ENCODE peak calls at places on chromosomes 16 and 17, in four cellular contexts. W is GM12878, Q is K562, M is HepG2. Z is an unnamed sample.

GRCh38 chr17:18182978-18183333 is 672 bp upstream of the ALKBH5 start:
- DNase-seq in M (no peak), Q (peak; percentile 62), W (no peak), Z (peak; percentile 90)

GRCh38 chr16:11257131-11257938 is 1.3 kb upstream of the SOCS1 start:
- DNase-seq in Q (peak; percentile 72), W (no peak), M (peak; percentile 85), Z (peak; percentile 88)

GRCh38 chr17:74211141-74211928 is 2.0 kb upstream of the TTYH2 start:
- DNase-seq in Q (no peak), M (no peak), W (no peak), Z (peak; percentile 40)

GRCh38 chr17:4617090-4617489 is 24.4 kb downstream of the ALOX15 start:
- DNase-seq in W (no peak), Q (no peak), M (no peak), Z (no peak)

GRCh38 chr17:21295036-21295952 is 10.8 kb downstream of the MAP2K3 start:
- DNase-seq in W (no peak), M (no peak), Q (no peak), Z (peak; percentile 8)

GRCh38 chr17:15957206-15957605 is 12.3 kb downstream of the ADORA2B start:
- DNase-seq in W (no peak), Q (peak; percentile 41), M (no peak), Z (peak; percentile 26)

GRCh38 chr17:27471321-27472269 is 15.3 kb downstream of the KSR1 start:
- DNase-seq in M (no peak), W (peak; percentile 97), Q (no peak), Z (no peak)

GRCh38 chr16:12455287-12455798 is 348.3 kb downstream of the CPPED1 start:
- DNase-seq in M (peak; percentile 53), W (no peak), Q (peak; percentile 69), Z (peak; percentile 65)

GRCh38 chr16:53022374-53022773 is 30.3 kb downstream of the CHD9NB start:
- DNase-seq in M (peak; percentile 63), W (no peak), Q (peak; percentile 61), Z (peak; percentile 63)

GRCh38 chr16:9909072-9909471 is 273.2 kb downstream of the GRIN2A start:
- DNase-seq in W (no peak), Q (no peak), M (no peak), Z (no peak)

GRCh38 chr17:41049110-41049509 is 2.0 kb upstream of the KRTAP2-1 start:
- DNase-seq in Q (no peak), W (no peak), M (peak; percentile 63), Z (no peak)

GRCh38 chr17:80159984-80160383 is 9.8 kb upstream of the CARD14 start:
- DNase-seq in Q (no peak), W (no peak), M (no peak), Z (no peak)

GRCh38 chr17:38606646-38607611 is 1.2 kb upstream of the SRCIN1 start:
- DNase-seq in M (no peak), W (no peak), Q (no peak), Z (no peak)

GRCh38 chr17:15512310-15512709 is 44.9 kb upstream of the CDRT4 start:
- DNase-seq in Q (no peak), M (no peak), W (no peak), Z (no peak)

GRCh38 chr17:45292696-45293412 is 24.0 kb downstream of the MAP3K14 start:
- DNase-seq in W (no peak), Q (no peak), M (no peak), Z (no peak)

GRCh38 chr17:9768381-9768934 is 22.9 kb downstream of the DHRS7C start:
- DNase-seq in W (no peak), Q (peak; percentile 21), M (peak; percentile 14), Z (peak; percentile 53)

GRCh38 chr16:81088836-81089235 is 7.4 kb downstream of the GCSH start:
- DNase-seq in W (no peak), Q (no peak), M (no peak), Z (no peak)

GRCh38 chr17:2965621-2966275 is 97.7 kb downstream of the OR1D5 start:
- DNase-seq in W (no peak), Q (no peak), M (no peak), Z (no peak)

GRCh38 chr16:89701425-89702406 is at the start of gene SPATA2L:
- DNase-seq in W (peak; percentile 73), Q (peak; percentile 96), M (peak; percentile 96), Z (peak; percentile 93)

GRCh38 chr16:20318437-20318836 is 8.9 kb downstream of the GP2 start:
- DNase-seq in W (no peak), M (no peak), Q (no peak), Z (no peak)

GRCh38 chr17:82020874-82021727 is 1.6 kb downstream of the CENPX start:
- DNase-seq in Q (no peak), M (peak; percentile 86), W (no peak), Z (peak; percentile 67)

GRCh38 chr16:68776821-68777485 is 39.9 kb downstream of the CDH1 start:
- DNase-seq in Q (no peak), M (no peak), W (peak; percentile 92), Z (no peak)

DNA sequence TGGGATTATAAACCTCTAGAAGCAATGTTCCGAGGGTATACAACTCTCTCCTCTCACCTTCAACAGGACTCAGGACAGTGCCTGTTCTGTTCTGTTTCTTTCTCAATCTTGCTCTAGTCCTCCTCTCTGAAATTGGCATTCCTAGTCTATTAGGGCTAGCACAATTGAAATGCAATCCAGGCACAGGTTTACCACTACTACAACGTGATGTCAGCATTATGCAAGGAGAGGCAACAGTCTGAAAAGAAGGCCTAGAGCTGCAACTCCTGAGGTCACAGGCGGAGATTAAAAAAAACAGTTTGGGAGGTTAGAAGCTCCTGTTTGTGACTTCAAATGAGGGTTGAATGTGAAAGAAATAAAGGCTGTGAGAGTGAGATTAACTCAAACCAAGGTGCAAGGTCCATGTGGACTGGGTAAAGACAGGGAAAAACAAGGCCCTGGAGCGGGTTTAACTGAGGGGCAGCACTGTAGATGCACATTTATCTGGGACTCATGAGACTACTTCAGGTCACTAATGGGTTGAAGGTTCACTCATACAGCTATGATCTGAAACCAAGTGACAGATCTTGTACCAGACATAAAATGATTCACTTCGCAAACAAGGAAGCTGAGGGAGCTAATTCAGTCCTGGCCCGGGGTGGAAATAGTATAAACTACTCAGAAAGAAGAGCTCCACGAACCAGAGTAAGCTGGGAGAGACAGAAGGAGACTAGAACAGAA is 16.8 kb downstream of the AMFR start:
- DNase-seq in M (peak; percentile 75), W (no peak), Q (no peak), Z (no peak)
- H3K4me3 ChIP-seq in M (no peak overlapping the region), W (no peak overlapping the region), Q (no peak overlapping the region), Z (no peak overlapping the region)

DNA sequence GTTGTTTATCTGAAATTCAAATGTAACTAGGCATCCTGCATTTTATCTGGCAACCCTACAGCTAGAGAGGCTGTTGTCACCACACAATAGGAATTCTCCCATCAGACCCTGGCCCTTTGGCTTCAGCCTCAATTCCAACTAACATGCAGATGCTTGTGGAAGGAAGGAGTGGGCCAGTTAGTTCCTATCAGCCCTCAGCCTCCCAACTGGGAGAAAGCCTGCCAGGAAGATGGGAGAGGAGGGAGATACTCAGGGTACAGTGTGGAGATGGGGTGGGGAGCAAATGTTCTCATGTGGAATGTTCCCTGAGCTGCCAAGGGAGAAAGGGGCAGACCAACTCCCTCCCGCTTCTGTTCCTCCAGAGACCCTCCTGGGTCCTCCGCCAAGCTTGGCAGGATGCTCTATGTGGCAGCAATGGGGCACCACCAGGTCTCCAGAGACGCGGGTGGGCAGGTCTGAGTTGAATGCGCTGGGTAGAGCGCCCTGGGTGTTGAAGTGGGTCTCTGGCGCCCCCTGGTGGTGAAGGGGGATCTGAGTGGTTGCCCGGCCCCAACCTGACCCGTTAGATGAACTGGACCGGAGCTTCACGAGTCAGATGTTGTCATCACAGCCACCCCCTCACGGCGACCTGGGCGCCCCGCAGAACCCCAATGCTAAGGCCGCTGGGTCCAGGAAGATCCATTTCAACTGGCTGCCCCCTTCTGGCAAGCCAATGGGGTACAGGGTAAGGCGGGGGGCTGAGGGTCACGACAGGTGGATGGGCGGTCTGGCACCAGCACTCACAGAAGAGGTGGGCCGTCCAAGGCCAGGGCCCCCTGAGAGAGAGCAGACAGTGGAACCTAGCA is 15.2 kb downstream of the GALK1 start:
- DNase-seq in Q (peak; percentile 85), M (peak; percentile 67), W (no peak), Z (peak; percentile 74)
- TF ChIP-seq MYC in Q (peak; percentile 29), M (no peak), W (no peak), Z (no peak)

GRCh38 chr17:19743101-19744100 is 4.7 kb downstream of the ALDH3A1 start:
- DNase-seq in W (no peak), M (no peak), Q (no peak), Z (no peak)

GRCh38 chr17:19747159-19747719 is 859 bp downstream of the ALDH3A1 start:
- DNase-seq in Q (no peak), M (no peak), W (no peak), Z (no peak)

GRCh38 chr17:19744492-19744891 is 3.6 kb downstream of the ALDH3A1 start:
- DNase-seq in Q (no peak), W (no peak), M (no peak), Z (peak; percentile 58)

GRCh38 chr17:19746517-19746916 is 1.6 kb downstream of the ALDH3A1 start:
- DNase-seq in W (no peak), M (no peak), Q (no peak), Z (no peak)

DNA sequence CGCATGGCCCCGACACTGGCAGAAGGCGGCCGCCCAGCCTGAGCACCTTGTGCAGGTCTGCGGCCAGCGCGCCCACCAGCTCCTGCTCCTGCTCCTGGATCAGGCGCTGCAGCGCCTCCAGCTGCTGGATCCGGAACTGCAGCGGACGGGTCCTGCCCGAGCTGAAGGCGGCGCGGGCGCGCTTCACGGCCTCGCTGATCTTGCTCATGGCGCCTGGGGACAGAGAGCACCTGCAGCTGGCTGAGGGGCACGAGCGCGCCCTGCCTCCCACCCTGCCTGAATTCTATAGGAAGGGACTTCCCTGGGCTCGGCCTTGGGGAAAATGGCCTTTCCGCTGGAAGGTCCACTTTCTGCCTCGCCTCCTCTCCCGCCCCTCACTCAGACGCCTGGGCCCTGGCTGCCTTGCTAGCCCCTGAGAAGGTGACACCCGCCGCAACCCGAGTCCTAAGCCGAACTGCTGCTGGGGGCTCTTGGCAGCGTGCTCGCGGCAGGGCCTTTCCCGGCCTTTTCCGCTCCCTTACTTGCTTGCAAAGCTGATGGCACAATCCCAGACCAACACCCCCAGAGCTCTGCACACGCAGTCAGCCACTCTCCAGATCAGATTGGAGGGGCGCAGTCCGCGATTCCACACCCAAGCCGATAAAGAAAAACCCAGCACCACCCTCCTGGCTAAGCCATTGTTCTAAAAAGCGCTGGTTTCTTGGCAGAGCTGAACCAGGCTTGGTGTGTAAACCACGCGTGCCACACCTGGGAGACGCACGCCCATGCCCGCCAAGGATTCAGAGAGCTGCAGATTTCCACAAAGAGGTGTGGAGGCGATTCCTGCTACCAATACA is 3.0 kb downstream of the ALDH3A1 start:
- DNase-seq in Q (peak; percentile 42), M (no peak), W (no peak), Z (peak; percentile 87)
- H3K4me3 ChIP-seq in Q (no peak overlapping the region), M (no peak overlapping the region), W (no peak overlapping the region), Z (no peak overlapping the region)

GRCh38 chr17:12596961-12597360 is 68.7 kb upstream of the MYOCD start:
- DNase-seq in W (no peak), Q (no peak), M (no peak), Z (no peak)

GRCh38 chr17:12590417-12590816 is 75.3 kb upstream of the MYOCD start:
- DNase-seq in Q (no peak), W (no peak), M (no peak), Z (no peak)

GRCh38 chr17:12591336-12591735 is 74.4 kb upstream of the MYOCD start:
- DNase-seq in W (no peak), M (no peak), Q (no peak), Z (no peak)

GRCh38 chr17:12588531-12588930 is 77.2 kb upstream of the MYOCD start:
- DNase-seq in W (no peak), M (no peak), Q (no peak), Z (no peak)

DNA sequence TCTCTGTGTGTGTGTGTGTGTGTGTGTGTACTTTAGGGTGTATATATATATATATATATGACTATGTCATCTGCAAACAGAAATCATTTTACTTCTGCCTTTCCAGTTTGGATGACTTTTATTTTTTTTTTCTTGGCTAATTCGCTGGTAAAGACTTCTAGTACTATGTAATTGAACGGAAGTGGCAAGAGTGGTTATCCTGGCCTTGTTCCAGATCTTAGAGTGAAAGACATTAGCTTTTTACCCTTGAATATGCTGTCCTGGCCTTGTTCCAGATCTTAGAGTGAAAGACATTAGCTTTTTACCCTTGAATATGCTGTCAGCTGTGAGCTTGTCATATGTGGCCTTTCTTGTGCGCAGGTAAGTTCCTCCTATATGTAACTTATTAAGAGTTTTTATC is 72.7 kb upstream of the MYOCD start:
- DNase-seq in Q (no peak), M (no peak), W (no peak), Z (no peak)
- TF ChIP-seq MYC in Q (no peak), M (no peak), W (no peak), Z (no peak)

Z was measured in NB4.